ENCODE peak calls at places on chromosomes 2 and 18, in four cellular contexts. R is IMR-90; H is CD8-positive, alpha-beta memory T cell; G is adipocyte. T is an unnamed sample.
A peak's percentile ranks its signal among the peaks of the same experiment; 100 is the strongest.

GRCh38 chr2:42835577-42836371 is 43.4 kb upstream of the HAAO start:
- DNase-seq in G (peak; percentile 92), R (peak; percentile 98), H (no peak), T (peak; percentile 89)

GRCh38 chr2:99104006-99104405 is 37.5 kb upstream of the C2orf15 start:
- DNase-seq in R (no peak), H (no peak), G (no peak), T (no peak)

GRCh38 chr2:7795358-7796199 is 878.4 kb downstream of the RNF144A start:
- DNase-seq in G (peak; percentile 55), R (peak; percentile 25), H (no peak), T (no peak)

GRCh38 chr2:43105586-43106562 is 120.5 kb downstream of the ZFP36L2 start:
- DNase-seq in R (peak; percentile 73), H (no peak), G (peak; percentile 66), T (peak; percentile 73)

GRCh38 chr2:160062283-160063005 is at the start of gene PLA2R1:
- DNase-seq in H (no peak), G (peak; percentile 74), R (peak; percentile 12), T (peak; percentile 54)

GRCh38 chr2:61537590-61538178 is 472 bp downstream of the XPO1 start:
- DNase-seq in G (no peak), H (no peak), R (no peak), T (no peak)

GRCh38 chr18:59902180-59902992 is 2.6 kb downstream of the PMAIP1 start:
- DNase-seq in H (no peak), R (peak; percentile 95), G (peak; percentile 79), T (no peak)

GRCh38 chr2:153287109-153287801 is 191.3 kb downstream of the RPRM start:
- DNase-seq in R (no peak), G (no peak), H (no peak), T (peak; percentile 18)

GRCh38 chr2:152098033-152098797 is 629 bp downstream of the CACNB4 start:
- DNase-seq in R (no peak), H (no peak), G (peak; percentile 67), T (peak; percentile 9)

GRCh38 chr2:6312377-6312776 is 553.3 kb downstream of the CMPK2 start:
- DNase-seq in G (no peak), R (no peak), H (no peak), T (no peak)

GRCh38 chr2:61710711-61711110 is 143.1 kb downstream of the FAM161A start:
- DNase-seq in G (no peak), R (no peak), H (no peak), T (no peak)

GRCh38 chr2:161576421-161576820 is 47.8 kb upstream of the SLC4A10 start:
- DNase-seq in R (no peak), G (no peak), H (no peak), T (no peak)

GRCh38 chr2:129492528-129492927 is 486.9 kb upstream of the RAB6C start:
- DNase-seq in H (no peak), R (no peak), G (no peak), T (no peak)

GRCh38 chr18:36152781-36153180 is 23.1 kb downstream of the ELP2 start:
- DNase-seq in G (no peak), R (peak; percentile 15), H (no peak), T (no peak)

GRCh38 chr2:70702711-70703395 is 65.1 kb downstream of the ADD2 start:
- DNase-seq in H (no peak), R (no peak), G (no peak), T (no peak)

GRCh38 chr2:51920509-51920908 is 888.6 kb upstream of the NRXN1 start:
- DNase-seq in R (no peak), G (peak; percentile 14), H (no peak), T (no peak)

GRCh38 chr2:26687328-26687727 is 5.2 kb upstream of the KCNK3 start:
- DNase-seq in G (no peak), H (no peak), R (no peak), T (no peak)

GRCh38 chr18:63175264-63175663 is 144.3 kb downstream of the BCL2 start:
- DNase-seq in R (no peak), H (no peak), G (no peak), T (no peak)

GRCh38 chr2:53515435-53516332 is 251.9 kb upstream of the CHAC2 start:
- DNase-seq in R (peak; percentile 20), G (no peak), H (no peak), T (no peak)

GRCh38 chr2:159559034-159559433 is 57.3 kb downstream of the BAZ2B start:
- DNase-seq in G (no peak), H (no peak), R (no peak), T (no peak)

GRCh38 chr2:108620656-108621055 is 86.4 kb downstream of the LIMS1 start:
- DNase-seq in H (no peak), R (no peak), G (no peak), T (no peak)

GRCh38 chr18:12234451-12235190 is 19.5 kb upstream of the CIDEA start:
- DNase-seq in R (no peak), H (no peak), G (no peak), T (no peak)
- H3K4me3 ChIP-seq in R (no peak overlapping the region), H (no peak overlapping the region), G (no peak overlapping the region), T (no peak overlapping the region)

GRCh38 chr2:211620986-211621385 is 917.6 kb downstream of the ERBB4 start:
- DNase-seq in R (no peak), H (no peak), G (no peak), T (no peak)
- H3K36me3 ChIP-seq in R (no peaks in the 10 kb centered on the region), H (no peaks in the 10 kb centered on the region), G (no peaks in the 10 kb centered on the region), T (no peaks in the 10 kb centered on the region)

DNA sequence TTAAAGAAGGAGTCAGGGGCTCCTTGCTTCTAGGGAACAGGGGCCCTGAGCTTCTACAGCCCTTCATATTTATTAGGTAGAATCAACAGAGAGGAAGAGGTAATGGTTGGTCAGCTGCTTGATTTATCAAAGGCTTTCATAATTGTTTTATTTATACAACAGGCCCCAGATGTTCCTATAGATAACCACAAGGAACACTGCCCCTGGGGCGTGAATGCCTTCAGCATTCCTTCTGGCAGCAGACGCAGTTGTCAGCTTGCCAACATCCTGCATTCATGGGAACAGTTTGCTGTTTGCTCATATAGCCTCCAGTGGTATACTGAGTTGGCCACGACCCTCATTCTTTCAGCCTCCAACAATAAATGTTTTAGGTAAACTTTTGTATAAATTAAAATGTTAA is 949.6 kb upstream of the LRATD1 start:
- DNase-seq in R (peak; percentile 45), H (no peak), G (peak; percentile 96), T (peak; percentile 35)
- H3K9me3 ChIP-seq in R (peaks cover 14% of the 10 kb centered on the region), H (no peaks in the 10 kb centered on the region), G (peaks cover 23% of the 10 kb centered on the region), T (peaks cover 15% of the 10 kb centered on the region)

DNA sequence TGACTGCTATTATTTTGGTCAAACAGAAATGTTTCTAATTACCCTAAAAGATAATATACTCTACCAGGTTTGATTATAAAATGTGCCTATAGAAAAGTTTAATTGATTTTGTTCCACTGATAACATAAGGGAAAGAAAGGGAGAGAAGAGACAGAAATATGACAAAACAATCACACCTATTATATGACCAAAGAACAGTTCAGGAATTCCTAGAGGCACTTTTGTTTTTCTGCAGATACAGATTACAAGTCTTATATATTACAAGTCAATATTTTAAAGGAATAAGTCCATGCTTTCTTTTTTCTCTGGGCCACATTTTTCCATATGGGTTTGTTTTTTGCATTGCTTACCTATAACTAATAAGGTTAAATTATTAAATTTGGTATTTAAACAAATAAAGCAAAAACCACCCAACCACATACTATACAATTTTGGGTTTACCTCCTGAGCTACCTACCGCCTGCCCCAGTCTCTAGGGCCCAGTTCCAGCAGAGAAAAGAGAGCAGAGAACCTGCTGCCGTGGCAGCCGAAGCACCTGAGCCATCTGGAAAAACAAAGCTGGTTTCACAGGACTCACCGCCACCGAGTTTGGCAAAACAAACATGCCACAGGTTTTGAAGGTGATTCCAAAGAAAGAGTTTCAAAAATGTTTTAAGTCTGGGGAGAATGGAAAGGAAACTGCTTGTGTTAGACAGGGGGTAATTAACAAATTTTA is 92.1 kb downstream of the DYM start:
- DNase-seq in H (no peak), G (no peak), R (no peak), T (no peak)
- H3K4me3 ChIP-seq in H (no peak overlapping the region), G (no peak overlapping the region), R (no peak overlapping the region), T (no peak overlapping the region)

DNA sequence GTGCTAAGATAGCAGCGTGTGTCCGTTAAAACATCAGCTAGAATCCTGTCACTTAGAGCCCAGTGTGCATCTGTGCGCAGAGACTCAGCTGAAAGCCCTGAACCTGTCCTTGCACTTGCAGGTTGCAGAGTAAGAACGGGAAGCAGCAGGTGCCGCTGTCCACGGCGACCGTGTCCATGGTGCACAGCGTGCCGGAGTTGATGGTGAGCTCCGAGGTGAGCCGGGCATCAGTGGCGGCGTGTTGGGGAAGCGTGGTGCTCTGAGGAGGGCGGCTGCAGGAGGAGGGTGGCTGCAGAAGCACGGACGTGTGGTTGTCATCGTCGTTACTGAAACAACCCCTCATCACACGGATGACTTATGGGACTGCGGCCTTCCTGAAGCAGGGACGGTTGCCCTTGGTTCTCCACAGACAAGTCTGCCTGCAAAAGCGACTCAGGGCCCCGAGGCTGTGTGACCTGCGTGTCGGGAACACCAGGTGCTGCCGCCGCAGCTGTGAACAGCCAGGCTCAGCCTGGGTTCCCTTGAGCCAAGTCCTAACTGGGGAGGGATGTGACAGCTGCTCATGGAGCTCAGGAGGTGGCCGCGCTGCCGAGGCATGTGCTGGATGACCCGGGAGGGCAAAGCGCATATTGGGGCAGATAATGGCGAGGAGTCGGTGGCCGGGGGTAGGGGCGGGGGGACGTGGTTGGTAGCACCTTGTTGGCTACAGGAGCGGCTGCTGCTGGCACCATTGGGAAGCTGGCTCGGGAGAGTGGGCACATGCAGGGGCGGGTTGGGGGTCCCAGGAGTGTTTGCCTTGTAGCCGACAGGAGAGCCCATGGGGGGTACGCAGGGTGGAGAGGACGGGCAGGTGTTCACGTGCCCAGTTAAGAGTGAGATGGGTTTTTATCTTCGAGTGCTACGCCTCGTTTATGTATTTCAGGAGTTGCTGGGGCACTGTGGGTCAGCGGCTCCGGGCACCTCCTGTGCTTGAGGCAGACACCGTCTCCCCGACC is 16.6 kb downstream of the CTDP1 start:
- DNase-seq in G (no peak), R (no peak), H (no peak), T (no peak)
- H3K36me3 ChIP-seq in G (peaks cover 52% of the 10 kb centered on the region), R (peaks cover 41% of the 10 kb centered on the region), H (peaks cover 29% of the 10 kb centered on the region), T (peaks cover 2% of the 10 kb centered on the region)

GRCh38 chr2:123061534-123061933 is 963.6 kb upstream of the CNTNAP5 start:
- DNase-seq in R (no peak), G (no peak), H (no peak), T (no peak)
- H3K9me3 ChIP-seq in R (peaks cover 2% of the 10 kb centered on the region), G (peaks cover 8% of the 10 kb centered on the region), H (peaks cover 3% of the 10 kb centered on the region), T (peaks cover 5% of the 10 kb centered on the region)

DNA sequence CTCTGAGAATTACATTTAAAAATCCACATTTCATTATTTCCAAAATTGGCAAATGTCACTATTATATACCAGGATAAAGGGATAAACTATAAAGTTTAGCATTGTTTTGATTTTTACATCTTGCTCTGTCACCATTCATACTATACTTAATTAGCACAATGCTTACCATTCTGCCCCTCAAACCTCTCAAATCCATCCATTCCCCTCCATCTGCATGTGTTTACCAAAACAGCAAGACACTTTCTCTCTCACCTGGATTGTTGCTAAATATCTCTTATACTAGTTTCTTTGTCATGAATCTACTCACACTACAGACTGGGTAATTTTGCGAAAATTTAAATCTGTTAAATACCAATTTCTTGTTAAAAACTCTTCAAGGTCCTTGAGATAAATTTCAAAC is 496.1 kb downstream of the NR4A2 start:
- DNase-seq in R (no peak), G (no peak), H (no peak), T (no peak)
- H3K4me3 ChIP-seq in R (no peak overlapping the region), G (no peak overlapping the region), H (no peak overlapping the region), T (no peak overlapping the region)

T was measured in MG63.